ENCODE peak calls at places on chromosomes 12 and 14, in four cellular contexts. One of them, this sample, is unnamed.

GRCh38 chr14:68139466-68140110 is 320.0 kb downstream of the RAD51B start:
- DNase-seq in A549: no peak
- DNase-seq in H1: no peak
- DNase-seq in HepG2: no peak
- DNase-seq in this sample: no peak

GRCh38 chr14:39267592-39268112 is 33.9 kb downstream of the MIA2 start:
- DNase-seq in A549: no peak
- DNase-seq in H1: no peak
- DNase-seq in HepG2: peak
- DNase-seq in this sample: no peak

GRCh38 chr12:111122458-111122878 is 202.1 kb upstream of the MYL2 start:
- DNase-seq in A549: no peak
- DNase-seq in H1: no peak
- DNase-seq in HepG2: no peak
- DNase-seq in this sample: no peak

GRCh38 chr12:122980192-122981035 is at the start of gene ARL6IP4:
- DNase-seq in A549: peak
- DNase-seq in H1: peak
- DNase-seq in HepG2: no peak
- DNase-seq in this sample: peak

GRCh38 chr12:125110641-125111360 is 45.6 kb downstream of the AACS start:
- DNase-seq in A549: no peak
- DNase-seq in H1: no peak
- DNase-seq in HepG2: no peak
- DNase-seq in this sample: no peak

GRCh38 chr12:84305144-84305543 is 607.5 kb downstream of the SLC6A15 start:
- DNase-seq in A549: no peak
- DNase-seq in H1: no peak
- DNase-seq in HepG2: no peak
- DNase-seq in this sample: no peak

GRCh38 chr12:112314981-112315380 is 67.2 kb downstream of the HECTD4 start:
- DNase-seq in A549: no peak
- DNase-seq in H1: no peak
- DNase-seq in HepG2: no peak
- DNase-seq in this sample: no peak

GRCh38 chr12:27293463-27293862 is 39.2 kb upstream of the BMAL2 start:
- DNase-seq in A549: no peak
- DNase-seq in H1: no peak
- DNase-seq in HepG2: no peak
- DNase-seq in this sample: no peak

GRCh38 chr12:89166525-89166934 is 185.8 kb downstream of the DUSP6 start:
- DNase-seq in A549: no peak
- DNase-seq in H1: no peak
- DNase-seq in HepG2: no peak
- DNase-seq in this sample: no peak

GRCh38 chr14:68695326-68695768 is 97.5 kb downstream of the ZFP36L1 start:
- DNase-seq in A549: peak
- DNase-seq in H1: no peak
- DNase-seq in HepG2: peak
- DNase-seq in this sample: no peak

GRCh38 chr12:15276088-15276698 is 46.1 kb upstream of the PTPRO start:
- DNase-seq in A549: peak
- DNase-seq in H1: no peak
- DNase-seq in HepG2: peak
- DNase-seq in this sample: peak
- TF ChIP-seq PHF8 in A549: no peak
- TF ChIP-seq PHF8 in H1: no peak
- TF ChIP-seq PHF8 in HepG2: no peak
- TF ChIP-seq PHF8 in this sample: no peak

DNA sequence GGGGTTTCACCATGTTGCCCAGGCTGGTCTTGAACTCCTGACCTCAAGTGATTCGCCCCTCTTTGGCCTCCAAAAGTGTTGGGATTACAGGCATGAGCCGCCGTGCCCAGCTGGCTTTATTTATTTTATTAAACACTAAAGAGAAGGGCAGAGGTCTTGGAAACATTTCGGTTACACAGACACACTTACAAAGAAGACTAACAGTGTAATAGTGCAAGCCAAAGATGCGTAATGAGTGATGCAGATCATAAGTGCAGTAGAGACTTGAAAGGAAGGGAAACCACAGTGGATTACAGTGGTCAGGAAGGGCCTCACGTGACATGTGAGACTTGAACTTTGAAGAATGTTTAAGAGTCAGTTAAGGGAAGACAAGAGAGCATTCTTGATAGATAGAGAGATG is 33.9 kb upstream of the CDK17 start:
- DNase-seq in A549: no peak
- DNase-seq in H1: no peak
- DNase-seq in HepG2: no peak
- DNase-seq in this sample: no peak
- TF ChIP-seq PHF8 in A549: no peak
- TF ChIP-seq PHF8 in H1: no peak
- TF ChIP-seq PHF8 in HepG2: no peak
- TF ChIP-seq PHF8 in this sample: no peak

GRCh38 chr12:114288071-114288470 is 117.9 kb downstream of the TBX5 start:
- DNase-seq in A549: no peak
- DNase-seq in H1: no peak
- DNase-seq in HepG2: no peak
- DNase-seq in this sample: no peak
- TF ChIP-seq PHF8 in A549: no peak
- TF ChIP-seq PHF8 in H1: no peak
- TF ChIP-seq PHF8 in HepG2: no peak
- TF ChIP-seq PHF8 in this sample: no peak

GRCh38 chr14:105479438-105480164 is 5.0 kb downstream of the CRIP2 start:
- DNase-seq in A549: no peak
- DNase-seq in H1: no peak
- DNase-seq in HepG2: no peak
- DNase-seq in this sample: no peak

GRCh38 chr14:105480165-105480564 is 5.5 kb downstream of the CRIP2 start:
- DNase-seq in A549: no peak
- DNase-seq in H1: no peak
- DNase-seq in HepG2: no peak
- DNase-seq in this sample: no peak

GRCh38 chr14:105477659-105478623 is 3.3 kb downstream of the CRIP2 start:
- DNase-seq in A549: no peak
- DNase-seq in H1: no peak
- DNase-seq in HepG2: no peak
- DNase-seq in this sample: peak

GRCh38 chr14:105476937-105477658 is 2.5 kb downstream of the CRIP2 start:
- DNase-seq in A549: no peak
- DNase-seq in H1: no peak
- DNase-seq in HepG2: no peak
- DNase-seq in this sample: no peak

GRCh38 chr14:105478624-105479305 is 4.1 kb downstream of the CRIP2 start:
- DNase-seq in A549: no peak
- DNase-seq in H1: no peak
- DNase-seq in HepG2: no peak
- DNase-seq in this sample: no peak
- TF ChIP-seq PHF8 in A549: no peak
- TF ChIP-seq PHF8 in H1: no peak
- TF ChIP-seq PHF8 in HepG2: no peak
- TF ChIP-seq PHF8 in this sample: no peak

This sample was measured in K562.